ENCODE peak calls at places on chromosomes 11 and 22, in seven cellular contexts. E is activated naive CD4-positive, alpha-beta T cell; U is naive thymus-derived CD8-positive, alpha-beta T cell; D is HTR-8/SVneo; V is heart left ventricle; J is neuronal stem cell; T is stimulated activated CD4-positive, alpha-beta T cell treated with anti-CD3 and anti-CD28 coated beads, Interleukin-15, amount 100 ng/mL, for 24 hours. I is an unnamed sample.

GRCh38 chr11:2778630-2779498 is 79.1 kb upstream of the KCNQ1OT1 start:
- DNase-seq in T (no peak), D (no peak), U (peak), V (peak), J (no peak), E (no peak), I (no peak)

GRCh38 chr11:13169709-13170108 is 107.9 kb upstream of the BMAL1 start:
- DNase-seq in E (no peak), V (no peak), U (no peak), D (no peak), J (no peak), T (no peak), I (no peak)

GRCh38 chr22:45598596-45599217 is 72.9 kb upstream of the ATXN10 start:
- DNase-seq in V (no peak), U (no peak), J (no peak), D (no peak), T (no peak), E (no peak), I (no peak)

GRCh38 chr11:88313441-88313840 is 24.1 kb downstream of the CTSC start:
- DNase-seq in U (no peak), E (no peak), J (no peak), D (no peak), V (no peak), T (no peak), I (no peak)

GRCh38 chr11:104106136-104106754 is 57.7 kb downstream of the PDGFD start:
- DNase-seq in U (no peak), E (no peak), V (no peak), D (no peak), J (no peak), T (no peak), I (no peak)

GRCh38 chr11:104823638-104824037 is 74.6 kb downstream of the CASP12 start:
- DNase-seq in J (no peak), E (no peak), V (no peak), T (no peak), D (no peak), U (no peak), I (no peak)

GRCh38 chr11:130876931-130877330 is 39.3 kb downstream of the SNX19 start:
- DNase-seq in D (no peak), J (no peak), E (no peak), V (no peak), U (no peak), T (no peak), I (no peak)

GRCh38 chr22:20061481-20061861 is 18.6 kb upstream of the DGCR8 start:
- DNase-seq in V (no peak), U (no peak), J (no peak), T (no peak), E (no peak), D (no peak), I (no peak)

GRCh38 chr22:40955516-40955915 is 4.3 kb downstream of the RBX1 start:
- DNase-seq in J (no peak), V (no peak), U (no peak), T (no peak), E (no peak), D (no peak), I (no peak)

GRCh38 chr22:22902247-22902962 is 14.8 kb downstream of the IGLL5 start:
- DNase-seq in J (no peak), E (no peak), U (peak), T (no peak), V (no peak), D (no peak), I (no peak)

GRCh38 chr11:34446389-34446788 is 7.7 kb downstream of the CAT start:
- DNase-seq in J (no peak), D (no peak), V (no peak), T (no peak), U (no peak), E (no peak), I (no peak)

GRCh38 chr11:18650859-18651557 is 16.9 kb upstream of the SPTY2D1 start:
- DNase-seq in D (no peak), E (no peak), T (peak), J (peak), U (no peak), V (no peak), I (peak)

GRCh38 chr22:44721206-44721605 is 19.2 kb downstream of the PRR5 start:
- DNase-seq in V (no peak), E (no peak), D (no peak), J (peak), T (no peak), U (no peak), I (no peak)

GRCh38 chr11:72683782-72684200 is 9.6 kb upstream of the PDE2A start:
- DNase-seq in D (peak), V (peak), E (peak), U (peak), J (peak), T (peak), I (peak)

GRCh38 chr11:10930224-10930960 is 72.5 kb upstream of the ZBED5 start:
- DNase-seq in V (no peak), J (no peak), T (peak), U (no peak), E (no peak), D (no peak), I (peak)

GRCh38 chr11:128210148-128210940 is 377.0 kb downstream of the ETS1 start:
- DNase-seq in D (peak), T (no peak), V (no peak), J (no peak), U (no peak), E (no peak), I (no peak)

GRCh38 chr11:27757953-27758352 is 57.7 kb upstream of the BDNF start:
- DNase-seq in J (no peak), D (peak), T (no peak), U (no peak), V (no peak), E (no peak), I (no peak)

GRCh38 chr11:74710291-74710938 is 20.8 kb downstream of the CHRDL2 start:
- DNase-seq in U (no peak), D (no peak), T (no peak), V (no peak), E (no peak), J (no peak), I (no peak)

GRCh38 chr11:77111277-77111676 is 8.6 kb downstream of the OMP start:
- DNase-seq in D (no peak), T (no peak), E (no peak), V (no peak), U (no peak), J (no peak), I (no peak)

I was measured in CD4-positive, alpha-beta memory T cell.